ENCODE peak calls at places on chromosomes 7 and 10, in seven cellular contexts. One of them, this sample, is unnamed.

GRCh38 chr7:24701899-24702235 is 55.4 kb downstream of the GSDME start:
- DNase-seq in AG09309: no peak
- DNase-seq in H54: no peak
- DNase-seq in stimulated activated CD4-positive, alpha-beta T cell treated with anti-CD3 and anti-CD28 coated beads, TNF-alpha, amount 100 ng/mL, for 1 hour: no peak
- DNase-seq in hepatocyte: no peak
- DNase-seq in stimulated activated CD8-positive, alpha-beta memory T cell treated with anti-CD3 and anti-CD28 coated beads, Interleukin-15, amount 100 ng/mL, for 4 hours: no peak
- DNase-seq in prostate gland: no peak
- DNase-seq in this sample: no peak

GRCh38 chr7:28166982-28167715 is 13.4 kb downstream of the JAZF1 start:
- DNase-seq in stimulated activated CD4-positive, alpha-beta T cell treated with anti-CD3 and anti-CD28 coated beads, TNF-alpha, amount 100 ng/mL, for 1 hour: no peak
- DNase-seq in prostate gland: no peak
- DNase-seq in H54: no peak
- DNase-seq in stimulated activated CD8-positive, alpha-beta memory T cell treated with anti-CD3 and anti-CD28 coated beads, Interleukin-15, amount 100 ng/mL, for 4 hours: no peak
- DNase-seq in AG09309: no peak
- DNase-seq in hepatocyte: no peak
- DNase-seq in this sample: no peak

GRCh38 chr10:20004087-20004523 is 187.9 kb downstream of the PLXDC2 start:
- DNase-seq in hepatocyte: no peak
- DNase-seq in stimulated activated CD4-positive, alpha-beta T cell treated with anti-CD3 and anti-CD28 coated beads, TNF-alpha, amount 100 ng/mL, for 1 hour: no peak
- DNase-seq in prostate gland: no peak
- DNase-seq in AG09309: no peak
- DNase-seq in H54: no peak
- DNase-seq in stimulated activated CD8-positive, alpha-beta memory T cell treated with anti-CD3 and anti-CD28 coated beads, Interleukin-15, amount 100 ng/mL, for 4 hours: no peak
- DNase-seq in this sample: no peak

GRCh38 chr10:123634221-123634620 is 31.9 kb upstream of the GPR26 start:
- DNase-seq in stimulated activated CD8-positive, alpha-beta memory T cell treated with anti-CD3 and anti-CD28 coated beads, Interleukin-15, amount 100 ng/mL, for 4 hours: no peak
- DNase-seq in H54: no peak
- DNase-seq in AG09309: no peak
- DNase-seq in prostate gland: no peak
- DNase-seq in hepatocyte: no peak
- DNase-seq in stimulated activated CD4-positive, alpha-beta T cell treated with anti-CD3 and anti-CD28 coated beads, TNF-alpha, amount 100 ng/mL, for 1 hour: no peak
- DNase-seq in this sample: no peak

GRCh38 chr10:63261496-63261895 is 128.4 kb downstream of the NRBF2 start:
- DNase-seq in prostate gland: no peak
- DNase-seq in AG09309: no peak
- DNase-seq in stimulated activated CD8-positive, alpha-beta memory T cell treated with anti-CD3 and anti-CD28 coated beads, Interleukin-15, amount 100 ng/mL, for 4 hours: no peak
- DNase-seq in stimulated activated CD4-positive, alpha-beta T cell treated with anti-CD3 and anti-CD28 coated beads, TNF-alpha, amount 100 ng/mL, for 1 hour: no peak
- DNase-seq in H54: no peak
- DNase-seq in hepatocyte: no peak
- DNase-seq in this sample: no peak

GRCh38 chr7:151890355-151891004 is 13.6 kb upstream of the PRKAG2 start:
- DNase-seq in hepatocyte: no peak
- DNase-seq in AG09309: no peak
- DNase-seq in H54: no peak
- DNase-seq in prostate gland: no peak
- DNase-seq in stimulated activated CD8-positive, alpha-beta memory T cell treated with anti-CD3 and anti-CD28 coated beads, Interleukin-15, amount 100 ng/mL, for 4 hours: no peak
- DNase-seq in stimulated activated CD4-positive, alpha-beta T cell treated with anti-CD3 and anti-CD28 coated beads, TNF-alpha, amount 100 ng/mL, for 1 hour: no peak
- DNase-seq in this sample: no peak

GRCh38 chr7:157432541-157432956 is 95.7 kb downstream of the DNAJB6 start:
- DNase-seq in prostate gland: peak; percentile 43
- DNase-seq in H54: no peak
- DNase-seq in stimulated activated CD4-positive, alpha-beta T cell treated with anti-CD3 and anti-CD28 coated beads, TNF-alpha, amount 100 ng/mL, for 1 hour: no peak
- DNase-seq in stimulated activated CD8-positive, alpha-beta memory T cell treated with anti-CD3 and anti-CD28 coated beads, Interleukin-15, amount 100 ng/mL, for 4 hours: no peak
- DNase-seq in hepatocyte: peak; percentile 88
- DNase-seq in AG09309: peak; percentile 20
- DNase-seq in this sample: no peak

GRCh38 chr10:131728829-131729228 is 172.0 kb upstream of the PPP2R2D start:
- DNase-seq in stimulated activated CD4-positive, alpha-beta T cell treated with anti-CD3 and anti-CD28 coated beads, TNF-alpha, amount 100 ng/mL, for 1 hour: no peak
- DNase-seq in AG09309: no peak
- DNase-seq in prostate gland: no peak
- DNase-seq in hepatocyte: no peak
- DNase-seq in stimulated activated CD8-positive, alpha-beta memory T cell treated with anti-CD3 and anti-CD28 coated beads, Interleukin-15, amount 100 ng/mL, for 4 hours: no peak
- DNase-seq in H54: no peak
- DNase-seq in this sample: no peak

GRCh38 chr7:104795616-104796398 is 218.2 kb upstream of the KMT2E start:
- DNase-seq in AG09309: no peak
- DNase-seq in stimulated activated CD4-positive, alpha-beta T cell treated with anti-CD3 and anti-CD28 coated beads, TNF-alpha, amount 100 ng/mL, for 1 hour: no peak
- DNase-seq in prostate gland: no peak
- DNase-seq in stimulated activated CD8-positive, alpha-beta memory T cell treated with anti-CD3 and anti-CD28 coated beads, Interleukin-15, amount 100 ng/mL, for 4 hours: no peak
- DNase-seq in hepatocyte: no peak
- DNase-seq in H54: no peak
- DNase-seq in this sample: no peak

GRCh38 chr7:27586825-27587224 is 75.9 kb downstream of the HIBADH start:
- DNase-seq in stimulated activated CD4-positive, alpha-beta T cell treated with anti-CD3 and anti-CD28 coated beads, TNF-alpha, amount 100 ng/mL, for 1 hour: no peak
- DNase-seq in prostate gland: no peak
- DNase-seq in stimulated activated CD8-positive, alpha-beta memory T cell treated with anti-CD3 and anti-CD28 coated beads, Interleukin-15, amount 100 ng/mL, for 4 hours: no peak
- DNase-seq in AG09309: no peak
- DNase-seq in hepatocyte: no peak
- DNase-seq in H54: no peak
- DNase-seq in this sample: no peak

GRCh38 chr7:74365320-74366022 is 76.3 kb downstream of the CLIP2 start:
- DNase-seq in hepatocyte: peak; percentile 83
- DNase-seq in AG09309: no peak
- DNase-seq in stimulated activated CD4-positive, alpha-beta T cell treated with anti-CD3 and anti-CD28 coated beads, TNF-alpha, amount 100 ng/mL, for 1 hour: no peak
- DNase-seq in H54: peak; percentile 75
- DNase-seq in stimulated activated CD8-positive, alpha-beta memory T cell treated with anti-CD3 and anti-CD28 coated beads, Interleukin-15, amount 100 ng/mL, for 4 hours: no peak
- DNase-seq in prostate gland: no peak
- DNase-seq in this sample: no peak

GRCh38 chr10:47207894-47208469 is 92.0 kb upstream of the GDF10 start:
- DNase-seq in AG09309: no peak
- DNase-seq in hepatocyte: no peak
- DNase-seq in prostate gland: no peak
- DNase-seq in H54: no peak
- DNase-seq in stimulated activated CD8-positive, alpha-beta memory T cell treated with anti-CD3 and anti-CD28 coated beads, Interleukin-15, amount 100 ng/mL, for 4 hours: no peak
- DNase-seq in stimulated activated CD4-positive, alpha-beta T cell treated with anti-CD3 and anti-CD28 coated beads, TNF-alpha, amount 100 ng/mL, for 1 hour: no peak
- DNase-seq in this sample: no peak

GRCh38 chr7:158351051-158351450 is 236.6 kb downstream of the PTPRN2 start:
- DNase-seq in stimulated activated CD4-positive, alpha-beta T cell treated with anti-CD3 and anti-CD28 coated beads, TNF-alpha, amount 100 ng/mL, for 1 hour: no peak
- DNase-seq in H54: no peak
- DNase-seq in stimulated activated CD8-positive, alpha-beta memory T cell treated with anti-CD3 and anti-CD28 coated beads, Interleukin-15, amount 100 ng/mL, for 4 hours: no peak
- DNase-seq in AG09309: no peak
- DNase-seq in hepatocyte: no peak
- DNase-seq in prostate gland: no peak
- DNase-seq in this sample: no peak

GRCh38 chr7:151168787-151169162 is 1.3 kb upstream of the GBX1 start:
- DNase-seq in H54: no peak
- DNase-seq in stimulated activated CD4-positive, alpha-beta T cell treated with anti-CD3 and anti-CD28 coated beads, TNF-alpha, amount 100 ng/mL, for 1 hour: no peak
- DNase-seq in AG09309: no peak
- DNase-seq in prostate gland: no peak
- DNase-seq in stimulated activated CD8-positive, alpha-beta memory T cell treated with anti-CD3 and anti-CD28 coated beads, Interleukin-15, amount 100 ng/mL, for 4 hours: no peak
- DNase-seq in hepatocyte: no peak
- DNase-seq in this sample: no peak

GRCh38 chr7:14288701-14289100 is 299.2 kb upstream of the ETV1 start:
- DNase-seq in hepatocyte: no peak
- DNase-seq in stimulated activated CD8-positive, alpha-beta memory T cell treated with anti-CD3 and anti-CD28 coated beads, Interleukin-15, amount 100 ng/mL, for 4 hours: no peak
- DNase-seq in stimulated activated CD4-positive, alpha-beta T cell treated with anti-CD3 and anti-CD28 coated beads, TNF-alpha, amount 100 ng/mL, for 1 hour: no peak
- DNase-seq in H54: no peak
- DNase-seq in prostate gland: no peak
- DNase-seq in AG09309: no peak
- DNase-seq in this sample: no peak

GRCh38 chr7:112266595-112267270 is 60.2 kb downstream of the ZNF277 start:
- DNase-seq in hepatocyte: no peak
- DNase-seq in stimulated activated CD8-positive, alpha-beta memory T cell treated with anti-CD3 and anti-CD28 coated beads, Interleukin-15, amount 100 ng/mL, for 4 hours: no peak
- DNase-seq in stimulated activated CD4-positive, alpha-beta T cell treated with anti-CD3 and anti-CD28 coated beads, TNF-alpha, amount 100 ng/mL, for 1 hour: no peak
- DNase-seq in prostate gland: no peak
- DNase-seq in H54: no peak
- DNase-seq in AG09309: peak; percentile 34
- DNase-seq in this sample: no peak

GRCh38 chr7:71131753-71132520 is at the start of gene GALNT17:
- DNase-seq in hepatocyte: peak; percentile 19
- DNase-seq in stimulated activated CD4-positive, alpha-beta T cell treated with anti-CD3 and anti-CD28 coated beads, TNF-alpha, amount 100 ng/mL, for 1 hour: no peak
- DNase-seq in AG09309: no peak
- DNase-seq in stimulated activated CD8-positive, alpha-beta memory T cell treated with anti-CD3 and anti-CD28 coated beads, Interleukin-15, amount 100 ng/mL, for 4 hours: no peak
- DNase-seq in H54: no peak
- DNase-seq in prostate gland: peak; percentile 9
- DNase-seq in this sample: no peak

GRCh38 chr10:3095373-3096139 is 28.2 kb downstream of the PFKP start:
- DNase-seq in H54: no peak
- DNase-seq in stimulated activated CD8-positive, alpha-beta memory T cell treated with anti-CD3 and anti-CD28 coated beads, Interleukin-15, amount 100 ng/mL, for 4 hours: peak; percentile 48
- DNase-seq in prostate gland: peak; percentile 53
- DNase-seq in hepatocyte: peak; percentile 84
- DNase-seq in AG09309: peak; percentile 98
- DNase-seq in stimulated activated CD4-positive, alpha-beta T cell treated with anti-CD3 and anti-CD28 coated beads, TNF-alpha, amount 100 ng/mL, for 1 hour: no peak
- DNase-seq in this sample: peak; percentile 17

GRCh38 chr10:80407836-80408197 is 534 bp upstream of the PRXL2A start:
- DNase-seq in stimulated activated CD4-positive, alpha-beta T cell treated with anti-CD3 and anti-CD28 coated beads, TNF-alpha, amount 100 ng/mL, for 1 hour: no peak
- DNase-seq in AG09309: no peak
- DNase-seq in H54: no peak
- DNase-seq in stimulated activated CD8-positive, alpha-beta memory T cell treated with anti-CD3 and anti-CD28 coated beads, Interleukin-15, amount 100 ng/mL, for 4 hours: peak; percentile 62
- DNase-seq in hepatocyte: peak; percentile 68
- DNase-seq in prostate gland: no peak
- DNase-seq in this sample: no peak

GRCh38 chr10:102673961-102674511 is 29.8 kb downstream of the TRIM8 start:
- DNase-seq in stimulated activated CD4-positive, alpha-beta T cell treated with anti-CD3 and anti-CD28 coated beads, TNF-alpha, amount 100 ng/mL, for 1 hour: peak; percentile 48
- DNase-seq in prostate gland: no peak
- DNase-seq in AG09309: no peak
- DNase-seq in H54: no peak
- DNase-seq in stimulated activated CD8-positive, alpha-beta memory T cell treated with anti-CD3 and anti-CD28 coated beads, Interleukin-15, amount 100 ng/mL, for 4 hours: peak; percentile 47
- DNase-seq in hepatocyte: peak; percentile 52
- DNase-seq in this sample: peak; percentile 59

GRCh38 chr10:63976538-63976937 is 455.3 kb downstream of the REEP3 start:
- DNase-seq in hepatocyte: peak; percentile 66
- DNase-seq in stimulated activated CD8-positive, alpha-beta memory T cell treated with anti-CD3 and anti-CD28 coated beads, Interleukin-15, amount 100 ng/mL, for 4 hours: no peak
- DNase-seq in H54: peak; percentile 23
- DNase-seq in prostate gland: peak; percentile 33
- DNase-seq in AG09309: no peak
- DNase-seq in stimulated activated CD4-positive, alpha-beta T cell treated with anti-CD3 and anti-CD28 coated beads, TNF-alpha, amount 100 ng/mL, for 1 hour: no peak
- DNase-seq in this sample: no peak

GRCh38 chr7:2075811-2076210 is 156.9 kb downstream of the MAD1L1 start:
- DNase-seq in hepatocyte: no peak
- DNase-seq in H54: no peak
- DNase-seq in prostate gland: no peak
- DNase-seq in stimulated activated CD4-positive, alpha-beta T cell treated with anti-CD3 and anti-CD28 coated beads, TNF-alpha, amount 100 ng/mL, for 1 hour: no peak
- DNase-seq in AG09309: no peak
- DNase-seq in stimulated activated CD8-positive, alpha-beta memory T cell treated with anti-CD3 and anti-CD28 coated beads, Interleukin-15, amount 100 ng/mL, for 4 hours: no peak
- DNase-seq in this sample: no peak

GRCh38 chr10:76071638-76072317 is 640.4 kb downstream of the LRMDA start:
- DNase-seq in stimulated activated CD8-positive, alpha-beta memory T cell treated with anti-CD3 and anti-CD28 coated beads, Interleukin-15, amount 100 ng/mL, for 4 hours: no peak
- DNase-seq in prostate gland: no peak
- DNase-seq in H54: no peak
- DNase-seq in stimulated activated CD4-positive, alpha-beta T cell treated with anti-CD3 and anti-CD28 coated beads, TNF-alpha, amount 100 ng/mL, for 1 hour: no peak
- DNase-seq in hepatocyte: no peak
- DNase-seq in AG09309: peak; percentile 86
- DNase-seq in this sample: no peak

GRCh38 chr10:77248104-77248503 is 389.5 kb downstream of the KCNMA1 start:
- DNase-seq in H54: no peak
- DNase-seq in stimulated activated CD8-positive, alpha-beta memory T cell treated with anti-CD3 and anti-CD28 coated beads, Interleukin-15, amount 100 ng/mL, for 4 hours: no peak
- DNase-seq in AG09309: no peak
- DNase-seq in hepatocyte: peak; percentile 19
- DNase-seq in stimulated activated CD4-positive, alpha-beta T cell treated with anti-CD3 and anti-CD28 coated beads, TNF-alpha, amount 100 ng/mL, for 1 hour: no peak
- DNase-seq in prostate gland: no peak
- DNase-seq in this sample: no peak

GRCh38 chr10:116866987-116867595 is 17.8 kb downstream of the ENO4 start:
- DNase-seq in stimulated activated CD4-positive, alpha-beta T cell treated with anti-CD3 and anti-CD28 coated beads, TNF-alpha, amount 100 ng/mL, for 1 hour: no peak
- DNase-seq in stimulated activated CD8-positive, alpha-beta memory T cell treated with anti-CD3 and anti-CD28 coated beads, Interleukin-15, amount 100 ng/mL, for 4 hours: no peak
- DNase-seq in hepatocyte: no peak
- DNase-seq in H54: no peak
- DNase-seq in prostate gland: no peak
- DNase-seq in AG09309: no peak
- DNase-seq in this sample: no peak

GRCh38 chr7:50497968-50498367 is 47.8 kb upstream of the FIGNL1 start:
- DNase-seq in stimulated activated CD8-positive, alpha-beta memory T cell treated with anti-CD3 and anti-CD28 coated beads, Interleukin-15, amount 100 ng/mL, for 4 hours: no peak
- DNase-seq in stimulated activated CD4-positive, alpha-beta T cell treated with anti-CD3 and anti-CD28 coated beads, TNF-alpha, amount 100 ng/mL, for 1 hour: no peak
- DNase-seq in hepatocyte: no peak
- DNase-seq in AG09309: peak; percentile 10
- DNase-seq in prostate gland: no peak
- DNase-seq in H54: no peak
- DNase-seq in this sample: no peak

GRCh38 chr10:16520900-16521299 is 779 bp downstream of the C1QL3 start:
- DNase-seq in prostate gland: peak; percentile 12
- DNase-seq in AG09309: no peak
- DNase-seq in H54: no peak
- DNase-seq in hepatocyte: peak; percentile 51
- DNase-seq in stimulated activated CD4-positive, alpha-beta T cell treated with anti-CD3 and anti-CD28 coated beads, TNF-alpha, amount 100 ng/mL, for 1 hour: no peak
- DNase-seq in stimulated activated CD8-positive, alpha-beta memory T cell treated with anti-CD3 and anti-CD28 coated beads, Interleukin-15, amount 100 ng/mL, for 4 hours: no peak
- DNase-seq in this sample: no peak

GRCh38 chr7:8378349-8379019 is 54.9 kb upstream of the NXPH1 start:
- DNase-seq in stimulated activated CD8-positive, alpha-beta memory T cell treated with anti-CD3 and anti-CD28 coated beads, Interleukin-15, amount 100 ng/mL, for 4 hours: no peak
- DNase-seq in AG09309: no peak
- DNase-seq in stimulated activated CD4-positive, alpha-beta T cell treated with anti-CD3 and anti-CD28 coated beads, TNF-alpha, amount 100 ng/mL, for 1 hour: no peak
- DNase-seq in H54: no peak
- DNase-seq in prostate gland: no peak
- DNase-seq in hepatocyte: no peak
- DNase-seq in this sample: no peak

GRCh38 chr10:88066876-88067275 is 203.5 kb downstream of the PTEN start:
- DNase-seq in stimulated activated CD8-positive, alpha-beta memory T cell treated with anti-CD3 and anti-CD28 coated beads, Interleukin-15, amount 100 ng/mL, for 4 hours: no peak
- DNase-seq in stimulated activated CD4-positive, alpha-beta T cell treated with anti-CD3 and anti-CD28 coated beads, TNF-alpha, amount 100 ng/mL, for 1 hour: no peak
- DNase-seq in AG09309: no peak
- DNase-seq in H54: no peak
- DNase-seq in prostate gland: no peak
- DNase-seq in hepatocyte: no peak
- DNase-seq in this sample: no peak

GRCh38 chr7:111872837-111873646 is 310.8 kb upstream of the IMMP2L start:
- DNase-seq in stimulated activated CD4-positive, alpha-beta T cell treated with anti-CD3 and anti-CD28 coated beads, TNF-alpha, amount 100 ng/mL, for 1 hour: no peak
- DNase-seq in stimulated activated CD8-positive, alpha-beta memory T cell treated with anti-CD3 and anti-CD28 coated beads, Interleukin-15, amount 100 ng/mL, for 4 hours: no peak
- DNase-seq in prostate gland: no peak
- DNase-seq in H54: no peak
- DNase-seq in AG09309: no peak
- DNase-seq in hepatocyte: no peak
- DNase-seq in this sample: no peak

GRCh38 chr7:116315293-116315692 is 105.0 kb downstream of the TES start:
- DNase-seq in prostate gland: peak; percentile 21
- DNase-seq in stimulated activated CD4-positive, alpha-beta T cell treated with anti-CD3 and anti-CD28 coated beads, TNF-alpha, amount 100 ng/mL, for 1 hour: no peak
- DNase-seq in hepatocyte: no peak
- DNase-seq in stimulated activated CD8-positive, alpha-beta memory T cell treated with anti-CD3 and anti-CD28 coated beads, Interleukin-15, amount 100 ng/mL, for 4 hours: no peak
- DNase-seq in AG09309: no peak
- DNase-seq in H54: peak; percentile 32
- DNase-seq in this sample: no peak

GRCh38 chr7:44167920-44168319 is 21.3 kb downstream of the GCK start:
- DNase-seq in H54: no peak
- DNase-seq in AG09309: no peak
- DNase-seq in stimulated activated CD8-positive, alpha-beta memory T cell treated with anti-CD3 and anti-CD28 coated beads, Interleukin-15, amount 100 ng/mL, for 4 hours: no peak
- DNase-seq in prostate gland: no peak
- DNase-seq in stimulated activated CD4-positive, alpha-beta T cell treated with anti-CD3 and anti-CD28 coated beads, TNF-alpha, amount 100 ng/mL, for 1 hour: no peak
- DNase-seq in hepatocyte: no peak
- DNase-seq in this sample: no peak

GRCh38 chr10:109773818-109774440 is 149.4 kb downstream of the XPNPEP1 start:
- DNase-seq in H54: peak; percentile 6
- DNase-seq in stimulated activated CD4-positive, alpha-beta T cell treated with anti-CD3 and anti-CD28 coated beads, TNF-alpha, amount 100 ng/mL, for 1 hour: no peak
- DNase-seq in prostate gland: no peak
- DNase-seq in AG09309: peak; percentile 1
- DNase-seq in stimulated activated CD8-positive, alpha-beta memory T cell treated with anti-CD3 and anti-CD28 coated beads, Interleukin-15, amount 100 ng/mL, for 4 hours: no peak
- DNase-seq in hepatocyte: peak; percentile 57
- DNase-seq in this sample: no peak

GRCh38 chr10:28381465-28381864 is 78.6 kb upstream of the MPP7 start:
- DNase-seq in hepatocyte: no peak
- DNase-seq in prostate gland: no peak
- DNase-seq in H54: no peak
- DNase-seq in AG09309: no peak
- DNase-seq in stimulated activated CD8-positive, alpha-beta memory T cell treated with anti-CD3 and anti-CD28 coated beads, Interleukin-15, amount 100 ng/mL, for 4 hours: no peak
- DNase-seq in stimulated activated CD4-positive, alpha-beta T cell treated with anti-CD3 and anti-CD28 coated beads, TNF-alpha, amount 100 ng/mL, for 1 hour: no peak
- DNase-seq in this sample: no peak

This sample was measured in activated effector memory CD4-positive, alpha-beta T cell treated with Interleukin-2 at 50 U/mL for 16 hours.